ENCODE peak calls at places on chromosomes 3 and 15, in ten cellular contexts. R, N, Y, H, O, U, D, T, Q and A are unnamed samples.

GRCh38 chr3:59880717-59881116 is 830.9 kb upstream of the CFAP20DC start:
- DNase-seq in O (no peak), Q (no peak), Y (no peak), D (no peak), U (no peak), R (no peak), N (no peak), H (no peak), T (no peak), A (no peak)

GRCh38 chr15:85407421-85408269 is 27.2 kb downstream of the AKAP13 start:
- DNase-seq in N (no peak), Q (peak; percentile 24), D (no peak), R (no peak), H (no peak), Y (no peak), U (peak; percentile 78), T (no peak), O (peak; percentile 85), A (no peak)

GRCh38 chr15:67120839-67121540 is 55.6 kb downstream of the SMAD3 start:
- DNase-seq in R (no peak), Q (peak; percentile 71), O (peak; percentile 98), T (no peak), H (peak; percentile 90), N (peak; percentile 89), D (peak; percentile 96), U (peak; percentile 96), Y (no peak), A (peak; percentile 82)

GRCh38 chr3:195209083-195209835 is 61.7 kb downstream of the XXYLT1 start:
- DNase-seq in N (no peak), Q (no peak), O (no peak), R (no peak), T (peak; percentile 23), U (no peak), Y (peak; percentile 48), D (no peak), H (peak; percentile 63), A (no peak)

GRCh38 chr15:69067296-69067695 is 52.8 kb downstream of the NOX5 start:
- DNase-seq in T (no peak), O (no peak), R (no peak), Q (no peak), Y (no peak), D (no peak), H (no peak), U (no peak), N (no peak), A (no peak)

GRCh38 chr15:100244796-100245495 is 96.8 kb downstream of the ADAMTS17 start:
- DNase-seq in T (no peak), Q (no peak), O (no peak), N (no peak), R (no peak), Y (no peak), D (no peak), U (no peak), H (no peak), A (no peak)

GRCh38 chr3:32867954-32868353 is 50.2 kb downstream of the TRIM71 start:
- DNase-seq in Q (no peak), D (no peak), H (no peak), U (no peak), T (no peak), N (no peak), O (no peak), R (no peak), Y (no peak), A (no peak)

GRCh38 chr3:64405211-64405818 is 180.0 kb upstream of the PRICKLE2 start:
- DNase-seq in D (no peak), T (no peak), N (no peak), Y (no peak), U (no peak), Q (no peak), H (no peak), R (no peak), O (no peak), A (no peak)

GRCh38 chr3:183897606-183898384 is 13.1 kb upstream of the PARL start:
- DNase-seq in U (no peak), Y (no peak), Q (no peak), R (no peak), O (no peak), T (no peak), N (no peak), D (no peak), H (no peak), A (no peak)

GRCh38 chr15:27059610-27060202 is 88.7 kb downstream of the GABRG3 start:
- DNase-seq in Y (peak; percentile 86), T (peak; percentile 44), H (no peak), O (peak; percentile 20), N (no peak), D (no peak), R (peak; percentile 0), U (no peak), Q (no peak), A (no peak)

GRCh38 chr15:42083916-42084315 is 10.4 kb downstream of the PLA2G4D start:
- DNase-seq in D (no peak), O (no peak), Y (no peak), U (no peak), H (no peak), Q (no peak), T (no peak), R (no peak), N (no peak), A (no peak)

GRCh38 chr3:131072845-131073244 is 46.2 kb downstream of the NEK11 start:
- DNase-seq in Y (no peak), N (no peak), H (no peak), O (no peak), R (no peak), D (peak; percentile 68), U (no peak), Q (no peak), T (no peak), A (no peak)

DNA sequence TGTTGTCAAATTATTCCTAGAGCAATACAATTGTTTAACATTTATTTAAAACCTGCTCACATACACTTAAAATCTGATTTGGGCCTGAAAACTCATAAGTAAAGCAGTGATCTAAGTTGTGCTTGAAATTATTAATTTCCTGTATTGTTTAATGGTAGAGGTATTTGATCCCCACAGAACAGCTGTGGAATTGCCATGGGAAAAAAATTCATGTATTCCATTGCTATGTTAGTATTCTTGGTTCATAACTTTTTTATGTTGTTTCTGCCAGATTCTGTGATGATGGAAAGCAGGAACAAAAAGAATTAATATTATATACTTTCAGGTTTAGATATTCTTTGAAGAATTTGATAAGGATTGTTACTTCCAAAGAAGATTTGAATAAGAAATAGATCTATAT is 831.5 kb upstream of the NR2F2 start:
- DNase-seq in H (no peak), Q (no peak), T (no peak), O (no peak), N (no peak), U (no peak), R (no peak), D (no peak), Y (no peak), A (no peak)
- H3K9me3 ChIP-seq in H (no peaks in the 10 kb centered on the region), Q (no peaks in the 10 kb centered on the region), T (no peaks in the 10 kb centered on the region), O (no peaks in the 10 kb centered on the region), N (no peaks in the 10 kb centered on the region), U (no peaks in the 10 kb centered on the region), R (no peaks in the 10 kb centered on the region), D (no peaks in the 10 kb centered on the region), Y (no peaks in the 10 kb centered on the region), A (no peaks in the 10 kb centered on the region)

GRCh38 chr15:94972314-94972713 is 741.0 kb downstream of the MCTP2 start:
- DNase-seq in O (no peak), N (no peak), H (no peak), T (no peak), Q (no peak), U (no peak), R (no peak), D (no peak), Y (no peak), A (no peak)

GRCh38 chr15:94965593-94965992 is 734.2 kb downstream of the MCTP2 start:
- DNase-seq in H (no peak), U (no peak), N (no peak), O (no peak), D (no peak), T (no peak), Q (no peak), R (no peak), Y (no peak), A (no peak)

GRCh38 chr15:94968133-94968532 is 736.8 kb downstream of the MCTP2 start:
- DNase-seq in H (no peak), R (no peak), N (no peak), D (no peak), Q (no peak), T (no peak), O (no peak), U (no peak), Y (no peak), A (no peak)

GRCh38 chr15:94970831-94971230 is 739.5 kb downstream of the MCTP2 start:
- DNase-seq in N (no peak), U (no peak), D (no peak), Q (no peak), H (no peak), Y (no peak), O (no peak), T (no peak), R (no peak), A (no peak)

DNA sequence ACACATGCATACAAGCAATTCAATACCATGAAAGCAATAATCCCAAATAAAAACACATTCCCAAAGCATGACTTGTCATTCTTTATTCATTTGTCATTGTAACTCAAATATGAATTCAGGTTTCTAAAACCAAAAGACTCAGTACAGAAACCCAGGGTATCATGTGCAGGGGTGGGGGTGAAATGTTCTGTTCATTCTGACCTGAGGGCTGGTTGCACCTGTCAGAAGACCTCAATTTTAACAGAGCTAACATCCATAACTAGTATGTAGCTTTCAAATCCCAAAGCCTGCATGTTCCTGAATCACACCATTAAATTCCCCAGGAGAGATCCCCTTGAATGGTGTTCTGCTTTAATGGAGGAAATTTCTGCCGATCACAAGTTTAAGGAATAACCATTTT is 738.7 kb downstream of the MCTP2 start:
- DNase-seq in T (no peak), Y (no peak), H (no peak), Q (no peak), N (no peak), D (no peak), U (no peak), R (no peak), O (no peak), A (no peak)
- H3K9me3 ChIP-seq in T (no peaks in the 10 kb centered on the region), Y (no peaks in the 10 kb centered on the region), H (no peaks in the 10 kb centered on the region), Q (no peaks in the 10 kb centered on the region), N (no peaks in the 10 kb centered on the region), D (no peaks in the 10 kb centered on the region), U (no peaks in the 10 kb centered on the region), R (no peaks in the 10 kb centered on the region), O (no peaks in the 10 kb centered on the region), A (no peaks in the 10 kb centered on the region)

GRCh38 chr15:25068696-25069095 is 113.9 kb downstream of the SNRPN start:
- DNase-seq in T (no peak), Y (no peak), N (no peak), Q (no peak), O (no peak), H (peak; percentile 10), U (no peak), D (no peak), R (no peak), A (no peak)
- H3K9me3 ChIP-seq in T (no peaks in the 10 kb centered on the region), Y (peaks cover 96% of the 10 kb centered on the region), N (peaks cover 100% of the 10 kb centered on the region), Q (peaks cover 100% of the 10 kb centered on the region), O (no peaks in the 10 kb centered on the region), H (peaks cover 100% of the 10 kb centered on the region), U (peaks cover 87% of the 10 kb centered on the region), D (peaks cover 92% of the 10 kb centered on the region), R (peaks cover 41% of the 10 kb centered on the region), A (peaks cover 66% of the 10 kb centered on the region)

DNA sequence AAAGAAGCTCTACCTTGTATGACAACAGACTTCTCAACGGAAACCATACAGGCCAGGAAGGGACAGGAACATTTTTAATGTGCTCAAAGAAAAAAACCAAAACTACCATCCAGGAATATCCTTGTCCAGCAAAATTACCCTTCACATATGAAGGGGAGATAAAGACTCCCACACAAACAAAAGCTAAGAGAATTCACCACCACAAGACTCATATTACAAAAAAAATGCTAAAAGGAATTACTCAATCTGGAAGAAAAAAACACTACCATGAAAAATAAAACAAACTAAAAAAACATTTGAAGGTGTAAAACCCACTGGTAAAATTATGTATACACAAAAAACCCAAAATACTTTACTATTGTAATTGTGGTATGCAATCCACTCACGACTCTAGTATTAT is 57.2 kb downstream of the DLG1 start:
- DNase-seq in U (no peak), D (no peak), T (no peak), Y (no peak), Q (no peak), R (no peak), H (no peak), N (no peak), O (no peak), A (no peak)
- H3K9me3 ChIP-seq in U (peaks cover 8% of the 10 kb centered on the region), D (peaks cover 4% of the 10 kb centered on the region), T (peaks cover 55% of the 10 kb centered on the region), Y (no peaks in the 10 kb centered on the region), Q (peaks cover 14% of the 10 kb centered on the region), R (peaks cover 12% of the 10 kb centered on the region), H (peaks cover 10% of the 10 kb centered on the region), N (peaks cover 34% of the 10 kb centered on the region), O (peaks cover 28% of the 10 kb centered on the region), A (peaks cover 7% of the 10 kb centered on the region)